ENCODE peak calls at places on chromosome 16, in six cellular contexts. Y, Z, C, P, V and B are unnamed samples.

GRCh38 chr16:19177111-19177747 is 9.2 kb downstream of the SYT17 start:
- DNase-seq in Z (no peak), Y (no peak), C (no peak), V (no peak), P (no peak), B (no peak)

GRCh38 chr16:67845291-67846062 is 1.3 kb upstream of the NUTF2 start:
- DNase-seq in V (no peak), C (no peak), P (no peak), Z (no peak), Y (no peak), B (no peak)

GRCh38 chr16:89685916-89686315 is 573 bp upstream of the CDK10 start:
- DNase-seq in C (no peak), Y (no peak), P (no peak), V (no peak), Z (no peak), B (no peak)

GRCh38 chr16:25633549-25633948 is 58.2 kb upstream of the HS3ST4 start:
- DNase-seq in Z (no peak), V (no peak), C (no peak), Y (no peak), P (no peak), B (no peak)

GRCh38 chr16:86517652-86518258 is 7.4 kb downstream of the FOXF1 start:
- DNase-seq in C (no peak), Y (peak; percentile 80), Z (peak; percentile 7), V (peak; percentile 24), P (peak; percentile 66), B (peak; percentile 68)

GRCh38 chr16:54459509-54460235 is 173.1 kb upstream of the IRX3 start:
- DNase-seq in C (no peak), P (no peak), Y (no peak), V (no peak), Z (no peak), B (no peak)

GRCh38 chr16:471353-472198 is 46.1 kb downstream of the RAB11FIP3 start:
- DNase-seq in Y (peak; percentile 87), V (no peak), C (no peak), Z (no peak), P (no peak), B (no peak)

GRCh38 chr16:681746-682427 is 1.7 kb downstream of the STUB1 start:
- DNase-seq in V (no peak), P (no peak), C (no peak), Y (no peak), Z (no peak), B (no peak)

GRCh38 chr16:83356266-83356665 is 451.5 kb upstream of the HSBP1 start:
- DNase-seq in P (peak; percentile 70), Y (peak; percentile 35), C (no peak), V (peak; percentile 52), Z (peak; percentile 70), B (peak; percentile 85)

GRCh38 chr16:67873435-67874146 is 739 bp downstream of the EDC4 start:
- DNase-seq in Z (no peak), P (peak; percentile 34), V (no peak), Y (no peak), C (no peak), B (no peak)

GRCh38 chr16:66457888-66458287 is 30.8 kb downstream of the BEAN1 start:
- DNase-seq in Z (no peak), Y (no peak), C (no peak), P (no peak), V (no peak), B (no peak)

GRCh38 chr16:82031116-82032084 is 3.7 kb upstream of the HSD17B2 start:
- DNase-seq in C (no peak), Z (peak; percentile 63), P (peak; percentile 44), V (no peak), Y (no peak), B (no peak)

GRCh38 chr16:1363501-1364041 is 11.8 kb downstream of the GNPTG start:
- DNase-seq in P (peak; percentile 41), C (peak; percentile 57), Z (peak; percentile 11), Y (peak; percentile 81), V (no peak), B (peak; percentile 65)

GRCh38 chr16:87834668-87835473 is 34.4 kb downstream of the SLC7A5 start:
- DNase-seq in V (no peak), Z (no peak), P (no peak), C (no peak), Y (no peak), B (no peak)

GRCh38 chr16:78705694-78706093 is 606.2 kb downstream of the WWOX start:
- DNase-seq in P (no peak), Y (no peak), C (no peak), Z (no peak), V (no peak), B (peak; percentile 4)

GRCh38 chr16:66512589-66513404 is 37.1 kb downstream of the TK2 start:
- DNase-seq in C (no peak), P (peak; percentile 36), Y (no peak), Z (no peak), V (no peak), B (peak; percentile 58)

GRCh38 chr16:31092330-31092729 is 2.3 kb downstream of the VKORC1 start:
- DNase-seq in V (no peak), C (no peak), Z (no peak), P (no peak), Y (no peak), B (no peak)

GRCh38 chr16:27568077-27568476 is 18.1 kb downstream of the KATNIP start:
- DNase-seq in C (no peak), Y (no peak), V (no peak), P (no peak), Z (no peak), B (no peak)

GRCh38 chr16:21247376-21247775 is 13.9 kb downstream of the ANKS4B start:
- DNase-seq in V (no peak), Z (no peak), C (no peak), Y (no peak), P (no peak), B (no peak)

GRCh38 chr16:76668207-76668725 is 391.1 kb downstream of the CNTNAP4 start:
- DNase-seq in P (no peak), Z (no peak), V (no peak), C (no peak), Y (peak; percentile 58), B (no peak)

GRCh38 chr16:79687249-79687768 is 86.8 kb upstream of the MAF start:
- DNase-seq in C (no peak), P (no peak), V (no peak), Z (no peak), Y (no peak), B (no peak)

GRCh38 chr16:51359141-51359960 is 208.3 kb upstream of the SALL1 start:
- DNase-seq in C (no peak), Y (peak; percentile 43), Z (no peak), P (no peak), V (no peak), B (no peak)

GRCh38 chr16:76676356-76676755 is 399.2 kb downstream of the CNTNAP4 start:
- DNase-seq in Z (peak; percentile 19), V (no peak), P (no peak), Y (peak; percentile 35), C (no peak), B (no peak)

GRCh38 chr16:84724619-84725307 is 25.0 kb downstream of the USP10 start:
- DNase-seq in Z (no peak), V (no peak), C (no peak), P (no peak), Y (no peak), B (no peak)

GRCh38 chr16:84267380-84267779 is 27.3 kb upstream of the WFDC1 start:
- DNase-seq in V (no peak), Z (no peak), C (no peak), P (no peak), Y (no peak), B (no peak)

GRCh38 chr16:77273-77806 is 685 bp upstream of the MPG start:
- DNase-seq in C (no peak), Z (no peak), P (peak; percentile 65), V (no peak), Y (peak; percentile 71), B (no peak)

GRCh38 chr16:7513429-7513828 is 180.8 kb downstream of the RBFOX1 start:
- DNase-seq in V (no peak), Z (no peak), C (no peak), P (no peak), Y (peak; percentile 42), B (no peak)

GRCh38 chr16:87837627-87838289 is 31.5 kb downstream of the SLC7A5 start:
- DNase-seq in C (no peak), Z (no peak), Y (no peak), P (no peak), V (no peak), B (no peak)

GRCh38 chr16:4372578-4373355 is 1.1 kb downstream of the VASN start:
- DNase-seq in Y (no peak), Z (no peak), C (no peak), P (no peak), V (peak; percentile 45), B (peak; percentile 67)

GRCh38 chr16:22340945-22341344 is 33.5 kb downstream of the CDR2 start:
- DNase-seq in Y (no peak), P (no peak), C (no peak), V (no peak), Z (no peak), B (no peak)

GRCh38 chr16:57310801-57311200 is 26.3 kb upstream of the PLLP start:
- DNase-seq in P (no peak), V (no peak), Y (no peak), C (no peak), Z (no peak), B (no peak)

GRCh38 chr16:80369138-80369537 is 171.7 kb upstream of the DYNLRB2 start:
- DNase-seq in Z (no peak), P (no peak), V (no peak), Y (no peak), C (no peak), B (no peak)